ENCODE peak calls at places on chromosomes 13 and 19, in six cellular contexts. I, J, R, W, T and H are unnamed samples.

GRCh38 chr19:42105358-42105757 is 26.9 kb downstream of the POU2F2 start:
- DNase-seq in R (no peak), J (no peak), T (no peak), W (no peak), I (no peak), H (no peak)

GRCh38 chr13:104592127-104592526 is 1525.9 kb upstream of the SLC10A2 start:
- DNase-seq in R (no peak), J (no peak), T (no peak), I (no peak), W (no peak), H (no peak)

GRCh38 chr13:52975969-52976368 is 52.6 kb upstream of the OLFM4 start:
- DNase-seq in R (no peak), T (no peak), W (no peak), J (no peak), I (no peak), H (no peak)

GRCh38 chr13:39516140-39516539 is 86.9 kb downstream of the LHFPL6 start:
- DNase-seq in T (no peak), J (no peak), I (no peak), R (no peak), W (no peak), H (no peak)

GRCh38 chr19:1765182-1765903 is 12.0 kb downstream of the ONECUT3 start:
- DNase-seq in R (no peak), W (no peak), T (no peak), I (peak; percentile 54), J (no peak), H (no peak)

GRCh38 chr19:10736916-10737551 is 19.2 kb downstream of the DNM2 start:
- DNase-seq in T (peak; percentile 65), I (no peak), W (no peak), J (no peak), R (no peak), H (no peak)

GRCh38 chr13:111337741-111338140 is 17.3 kb downstream of the TEX29 start:
- DNase-seq in T (no peak), R (no peak), J (no peak), I (peak; percentile 10), W (no peak), H (no peak)

GRCh38 chr19:2755448-2755705 is 15.6 kb upstream of the SLC39A3 start:
- DNase-seq in I (no peak), R (no peak), W (no peak), T (no peak), J (no peak), H (no peak)

GRCh38 chr13:77919351-77920294 is 992 bp upstream of the EDNRB start:
- DNase-seq in J (no peak), T (peak; percentile 56), I (peak; percentile 81), W (peak; percentile 21), R (peak; percentile 20), H (no peak)

GRCh38 chr13:41960195-41960699 is 662 bp downstream of the VWA8 start:
- DNase-seq in J (no peak), W (peak; percentile 15), I (peak; percentile 73), R (no peak), T (no peak), H (no peak)

GRCh38 chr13:30355405-30355741 is 48.0 kb upstream of the KATNAL1 start:
- DNase-seq in W (no peak), T (no peak), J (peak; percentile 61), I (peak; percentile 70), R (no peak), H (no peak)

GRCh38 chr19:42427313-42427712 is at the start of gene LIPE:
- DNase-seq in J (no peak), T (no peak), I (no peak), R (no peak), W (no peak), H (no peak)

GRCh38 chr19:58001895-58002369 is 688 bp downstream of the ZNF606 start:
- DNase-seq in R (no peak), T (no peak), I (no peak), J (no peak), W (peak; percentile 13), H (no peak)

GRCh38 chr19:17751103-17751911 is at the start of gene FCHO1:
- DNase-seq in W (peak; percentile 80), I (no peak), J (peak; percentile 95), T (peak; percentile 74), R (peak; percentile 35), H (no peak)

GRCh38 chr13:91725646-91726045 is 327.2 kb downstream of the GPC5 start:
- DNase-seq in T (no peak), I (no peak), J (no peak), W (no peak), R (no peak), H (no peak)

GRCh38 chr19:45863840-45864628 is at the start of gene FOXA3:
- DNase-seq in T (peak; percentile 47), R (no peak), J (no peak), W (peak; percentile 85), I (peak; percentile 90), H (no peak)

DNA sequence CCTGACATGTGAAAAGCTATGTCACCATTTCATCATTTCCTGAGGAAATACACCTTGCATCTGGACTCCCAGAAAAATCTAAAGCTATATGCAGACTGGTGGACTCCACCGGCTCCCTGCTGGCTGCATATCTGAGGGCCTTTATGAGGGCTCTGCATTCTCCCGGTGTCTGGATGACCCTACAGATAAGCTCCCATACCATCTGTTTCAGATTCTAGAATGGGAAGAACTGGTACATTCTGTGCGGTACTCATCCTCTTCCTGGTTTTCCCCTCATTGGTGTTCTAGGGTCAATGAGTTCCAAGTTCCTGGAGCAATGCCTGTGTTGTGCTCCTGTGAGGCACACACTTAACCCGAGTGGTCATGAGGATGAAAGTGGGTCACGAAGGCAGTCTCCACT is 60.4 kb downstream of the COL4A1 start:
- DNase-seq in R (no peak), W (no peak), I (no peak), T (no peak), J (no peak), H (no peak)
- H3K27ac ChIP-seq in R (peak overlapping the region; percentile 74), W (peak overlapping the region; percentile 85), I (no peak overlapping the region), T (no peak overlapping the region), J (peak overlapping the region; percentile 25), H (no peak overlapping the region)

GRCh38 chr13:98570929-98571372 is 6.0 kb downstream of the STK24 start:
- DNase-seq in R (no peak), T (peak; percentile 59), J (peak; percentile 72), W (peak; percentile 61), I (no peak), H (peak; percentile 79)
- H3K4me3 ChIP-seq in R (peak overlapping the region; percentile 15), T (peak overlapping the region; percentile 17), J (peak overlapping the region; percentile 23), W (no peak overlapping the region), I (no peak overlapping the region), H (peak overlapping the region; percentile 16)

DNA sequence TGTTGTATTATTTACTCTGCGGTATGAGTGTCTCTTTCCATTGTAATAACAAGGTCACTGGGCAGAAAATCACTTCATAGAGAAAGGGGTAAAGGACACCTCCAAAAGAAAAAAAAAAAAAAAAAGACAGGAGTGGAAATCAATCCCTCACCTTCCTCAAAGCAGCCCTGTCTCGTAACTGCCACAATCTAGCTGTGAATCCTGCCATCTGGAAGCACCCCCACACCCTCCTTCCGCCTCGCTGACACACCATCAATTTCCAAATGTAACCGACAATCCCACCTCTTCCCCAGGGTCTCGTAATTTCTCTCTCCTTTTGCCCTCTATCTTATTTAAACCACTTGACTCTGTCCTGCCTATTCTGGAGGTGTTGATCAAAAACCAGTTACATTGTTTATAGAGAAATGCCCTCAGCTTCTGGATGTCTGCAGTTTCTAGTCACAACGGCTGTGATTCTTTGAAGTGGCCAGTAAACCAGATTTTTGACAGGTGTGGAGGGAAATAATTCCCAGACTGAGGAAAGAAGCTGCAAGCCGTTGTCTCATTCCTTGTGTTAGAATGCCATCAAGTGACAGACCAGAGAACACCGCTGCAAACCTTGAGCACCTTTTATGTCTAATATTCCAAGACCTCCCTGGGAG is 9.1 kb upstream of the POP4 start:
- DNase-seq in W (no peak), T (no peak), I (peak; percentile 60), R (no peak), J (no peak), H (no peak)
- H3K27me3 ChIP-seq in W (peaks cover 47% of the 10 kb centered on the region), T (peaks cover 67% of the 10 kb centered on the region), I (peaks cover 5% of the 10 kb centered on the region), R (no peaks in the 10 kb centered on the region), J (no peaks in the 10 kb centered on the region), H (peaks cover 13% of the 10 kb centered on the region)

DNA sequence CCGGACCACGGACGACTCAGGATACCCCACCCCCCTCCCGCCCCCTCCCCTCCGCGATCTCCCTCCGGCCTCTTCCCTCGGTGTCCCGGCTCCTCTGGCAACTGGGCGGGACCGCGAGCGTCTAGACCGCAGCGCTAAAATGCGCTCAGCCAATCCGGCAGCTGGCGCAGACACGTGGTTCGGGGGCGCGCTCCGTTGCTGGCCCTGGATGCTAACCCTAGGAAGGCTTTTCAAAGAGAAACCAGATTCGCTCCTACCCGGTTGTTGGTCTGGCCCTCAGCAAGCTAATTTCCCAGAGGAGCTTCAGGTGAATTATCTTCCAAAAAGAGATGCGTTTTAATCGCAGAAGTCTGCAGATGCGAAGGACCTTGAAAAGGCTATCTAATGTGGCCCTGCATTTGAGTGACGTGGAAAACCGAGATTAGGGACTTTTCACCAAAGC is at the start of gene DZIP1:
- DNase-seq in J (no peak), T (peak; percentile 73), W (peak; percentile 65), R (peak; percentile 57), I (peak; percentile 97), H (peak; percentile 83)
- H3K27ac ChIP-seq in J (peak within 1 kb of the TSS; percentile 63), T (peak within 1 kb of the TSS; percentile 68), W (peak within 1 kb of the TSS; percentile 77), R (peak within 1 kb of the TSS; percentile 80), I (peak within 1 kb of the TSS; percentile 81), H (peak within 1 kb of the TSS; percentile 59)

DNA sequence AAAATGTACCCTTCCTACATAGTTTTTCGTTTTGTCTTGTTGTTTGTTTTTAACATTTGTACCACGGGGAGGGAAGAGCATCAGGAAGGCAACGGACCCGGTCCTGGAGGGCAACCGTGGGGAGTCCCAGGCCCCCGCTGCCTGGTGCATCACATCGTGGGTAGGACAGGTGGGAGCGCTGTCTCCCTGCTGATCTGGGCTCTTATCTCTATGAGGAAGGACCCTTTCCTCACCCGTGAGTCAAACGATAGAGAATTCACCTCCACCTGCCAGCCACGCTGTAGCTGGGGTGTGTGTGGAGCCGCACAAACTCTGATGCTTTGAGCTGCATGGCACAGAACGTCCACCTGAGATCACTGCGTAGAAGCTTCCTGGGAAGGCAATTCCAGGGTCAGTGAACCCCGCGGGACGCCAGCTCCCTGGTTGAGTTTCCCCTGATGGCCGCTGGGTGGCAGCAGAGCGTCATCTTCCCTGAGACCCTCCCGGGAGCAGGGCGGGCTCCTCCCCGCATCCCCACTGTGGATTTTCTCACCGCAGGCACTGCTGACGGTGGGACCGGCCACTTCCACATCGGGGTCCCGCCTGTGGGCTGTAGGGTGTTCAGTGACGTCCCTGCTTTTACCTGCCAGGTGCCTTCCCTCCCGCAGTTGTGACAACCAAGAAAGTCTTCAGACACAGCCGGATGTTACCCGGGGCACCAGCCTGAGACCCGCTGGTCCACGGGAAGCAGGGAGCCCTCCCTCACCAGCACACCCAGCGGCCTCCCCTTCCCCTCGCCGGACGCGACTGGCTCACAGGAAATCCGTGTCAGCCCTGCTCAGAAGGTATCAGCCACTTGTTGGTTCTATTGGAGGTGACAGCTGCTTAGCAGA is 54.7 kb downstream of the ZNF787 start:
- DNase-seq in J (peak; percentile 40), R (peak; percentile 33), T (peak; percentile 64), W (peak; percentile 71), I (peak; percentile 92), H (no peak)
- H3K4me3 ChIP-seq in J (no peak overlapping the region), R (no peak overlapping the region), T (no peak overlapping the region), W (no peak overlapping the region), I (peak overlapping the region; percentile 67), H (no peak overlapping the region)

GRCh38 chr19:14985133-14985532 is 5.5 kb upstream of the SLC1A6 start:
- DNase-seq in I (no peak), W (no peak), T (no peak), R (no peak), J (no peak), H (no peak)
- H3K27me3 ChIP-seq in I (peaks cover 14% of the 10 kb centered on the region), W (peaks cover 31% of the 10 kb centered on the region), T (peaks cover 55% of the 10 kb centered on the region), R (no peaks in the 10 kb centered on the region), J (no peaks in the 10 kb centered on the region), H (peaks cover 26% of the 10 kb centered on the region)